ENCODE peak calls at places on chromosome 16, in four cellular contexts. B is HepG2, A is K562, J is HCT116. E is an unnamed sample.

GRCh38 chr16:28534542-28535373 is 4.0 kb downstream of the NUPR1 start:
- DNase-seq in B (no peak), A (no peak), J (no peak), E (no peak)

GRCh38 chr16:891353-891740 is 79.4 kb downstream of the LMF1 start:
- DNase-seq in B (no peak), A (no peak), J (no peak), E (no peak)

GRCh38 chr16:77468831-77469230 is 34.0 kb upstream of the ADAMTS18 start:
- DNase-seq in B (no peak), A (no peak), J (no peak), E (no peak)

GRCh38 chr16:3542601-3543373 is 34.4 kb downstream of the NLRC3 start:
- DNase-seq in B (no peak), A (no peak), J (no peak), E (no peak)

GRCh38 chr16:72612271-72612670 is 435.7 kb downstream of the ZFHX3 start:
- DNase-seq in B (no peak), A (no peak), J (no peak), E (no peak)

GRCh38 chr16:4225075-4225474 is 16.8 kb downstream of the SRL start:
- DNase-seq in B (no peak), A (no peak), J (no peak), E (no peak)

GRCh38 chr16:19008770-19009169 is 25.0 kb downstream of the TMC7 start:
- DNase-seq in B (peak; percentile 49), A (no peak), J (no peak), E (no peak)

GRCh38 chr16:9943121-9943520 is 239.1 kb downstream of the GRIN2A start:
- DNase-seq in B (no peak), A (no peak), J (no peak), E (no peak)

GRCh38 chr16:56360117-56361008 is 65.0 kb downstream of the AMFR start:
- DNase-seq in B (no peak), A (no peak), J (no peak), E (no peak)

GRCh38 chr16:68749424-68749823 is 12.3 kb downstream of the CDH1 start:
- DNase-seq in B (peak; percentile 66), A (no peak), J (no peak), E (no peak)

GRCh38 chr16:78862022-78862421 is 738.5 kb downstream of the MAF start:
- DNase-seq in B (no peak), A (no peak), J (no peak), E (no peak)

GRCh38 chr16:66360624-66361324 is 5.7 kb upstream of the CDH5 start:
- DNase-seq in B (no peak), A (no peak), J (no peak), E (no peak)

GRCh38 chr16:22123146-22123545 is 30.8 kb downstream of the VWA3A start:
- DNase-seq in B (no peak), A (peak; percentile 33), J (peak; percentile 2), E (no peak)

GRCh38 chr16:68064791-68065365 is 20.3 kb upstream of the NFATC3 start:
- DNase-seq in B (peak; percentile 61), A (peak; percentile 85), J (peak; percentile 28), E (no peak)

GRCh38 chr16:89565256-89565505 is 4.7 kb downstream of the RPL13 start:
- DNase-seq in B (no peak), A (no peak), J (no peak), E (no peak)

GRCh38 chr16:82750078-82750477 is 123.3 kb downstream of the CDH13 start:
- DNase-seq in B (no peak), A (no peak), J (no peak), E (no peak)

GRCh38 chr16:50745940-50746339 is 4.1 kb downstream of the CYLD start:
- DNase-seq in B (no peak), A (no peak), J (no peak), E (no peak)

GRCh38 chr16:10122546-10122945 is 59.7 kb downstream of the GRIN2A start:
- DNase-seq in B (peak; percentile 15), A (peak; percentile 22), J (no peak), E (no peak)

GRCh38 chr16:51143166-51143565 is 7.9 kb downstream of the SALL1 start:
- DNase-seq in B (no peak), A (no peak), J (no peak), E (no peak)

GRCh38 chr16:363110-364090 is 6.9 kb downstream of the MRPL28 start:
- DNase-seq in B (no peak), A (no peak), J (no peak), E (no peak)

GRCh38 chr16:70390774-70391173 is 44.1 kb downstream of the DDX19A start:
- DNase-seq in B (no peak), A (no peak), J (no peak), E (no peak)

GRCh38 chr16:15972046-15972868 is 22.8 kb downstream of the ABCC1 start:
- DNase-seq in B (no peak), A (no peak), J (no peak), E (no peak)

GRCh38 chr16:86625029-86625428 is 46.7 kb downstream of the FOXL1 start:
- DNase-seq in B (no peak), A (no peak), J (no peak), E (no peak)

GRCh38 chr16:50538411-50539052 is 9.7 kb upstream of the NKD1 start:
- DNase-seq in B (no peak), A (no peak), J (no peak), E (no peak)

GRCh38 chr16:78638371-78638770 is 538.9 kb downstream of the WWOX start:
- DNase-seq in B (no peak), A (no peak), J (no peak), E (no peak)

DNA sequence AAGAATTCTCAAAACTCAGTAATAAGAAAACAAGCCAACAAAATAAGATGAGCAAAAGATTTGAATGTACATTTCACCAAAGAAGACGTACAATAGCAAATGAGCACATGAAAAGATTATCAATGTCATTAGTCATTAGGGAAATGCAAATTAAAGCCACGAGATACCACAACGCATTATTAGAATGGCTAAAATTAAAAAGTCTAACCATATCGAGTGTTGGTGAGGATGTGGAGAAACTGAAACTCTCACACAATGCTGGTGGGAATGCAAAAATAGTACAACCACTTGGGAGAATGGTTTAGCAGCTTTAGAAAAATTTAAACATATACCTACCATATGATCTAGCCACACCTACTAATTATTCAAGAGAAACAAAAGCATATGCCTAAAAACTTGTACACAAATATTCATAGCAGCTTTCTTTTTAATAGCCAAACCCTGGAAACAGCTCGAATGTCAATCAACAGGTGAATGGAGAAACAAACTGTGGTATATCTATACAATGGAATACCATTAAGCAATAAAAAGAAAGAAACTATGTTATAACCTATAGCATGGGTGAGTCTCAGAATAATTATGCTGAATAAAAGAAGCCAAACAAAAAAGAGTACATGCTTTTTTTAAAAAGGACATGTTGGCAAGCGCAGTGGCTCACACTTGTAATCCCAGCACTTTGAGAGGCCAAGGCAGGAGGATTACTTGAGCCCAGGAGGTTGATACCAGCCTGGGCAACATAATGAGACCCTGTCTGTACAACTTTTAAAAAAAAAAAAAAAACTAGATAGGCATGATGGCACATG is 103.6 kb downstream of the LITAF start:
- DNase-seq in B (no peak), A (no peak), J (no peak), E (no peak)
- H3K4me3 ChIP-seq in B (no peak overlapping the region), A (no peak overlapping the region), J (no peak overlapping the region), E (no peak overlapping the region)

GRCh38 chr16:84836967-84837366 is 17.2 kb downstream of the CRISPLD2 start:
- DNase-seq in B (no peak), A (no peak), J (no peak), E (no peak)
- TF ChIP-seq TCF7L2 in B (no peak), A (no peak), J (no peak), E (no peak)

GRCh38 chr16:81570189-81570846 is 125.7 kb downstream of the CMIP start:
- DNase-seq in B (no peak), A (no peak), J (no peak), E (no peak)
- H3K27ac ChIP-seq in B (peak overlapping the region; percentile 4), A (no peak overlapping the region), J (no peak overlapping the region), E (peak overlapping the region; percentile 86)

DNA sequence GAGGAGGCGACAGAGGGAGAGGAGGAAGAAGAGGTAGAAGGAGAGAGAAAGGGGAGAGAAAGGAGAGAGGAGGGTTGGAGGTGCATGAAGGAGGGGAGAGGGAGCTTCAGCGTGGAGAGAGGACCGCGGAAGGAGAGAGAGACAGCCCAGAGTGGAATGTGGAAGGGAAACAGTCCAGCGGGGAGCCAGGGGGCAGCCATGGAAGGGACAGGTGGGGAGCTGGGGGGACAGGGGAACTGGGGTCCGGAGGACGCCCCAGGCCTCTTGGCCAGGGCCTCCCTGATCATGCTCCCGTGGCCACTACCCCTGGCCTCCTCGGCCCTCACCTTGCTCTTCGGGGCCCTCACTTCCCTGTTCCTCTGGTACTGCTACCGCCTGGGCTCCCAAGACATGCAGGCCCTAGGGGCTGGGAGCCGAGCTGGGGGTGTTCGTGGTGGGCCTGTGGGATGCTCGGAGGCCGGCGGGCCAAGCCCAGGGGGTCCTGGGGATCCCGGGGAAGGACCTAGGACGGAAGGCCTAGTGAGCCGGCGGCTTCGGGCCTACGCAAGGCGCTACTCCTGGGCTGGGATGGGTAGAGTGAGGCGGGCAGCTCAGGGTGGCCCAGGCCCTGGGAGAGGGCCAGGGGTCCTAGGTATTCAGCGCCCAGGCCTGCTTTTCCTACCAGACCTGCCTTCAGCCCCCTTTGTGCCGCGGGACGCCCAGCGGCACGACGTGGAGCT is 759 bp downstream of the ASPHD1 start:
- DNase-seq in B (no peak), A (no peak), J (no peak), E (no peak)
- H3K4me3 ChIP-seq in B (peak overlapping the region; percentile 84), A (no peak overlapping the region), J (peak overlapping the region; percentile 75), E (peak overlapping the region; percentile 48)

GRCh38 chr16:83843657-83844056 is 35.9 kb downstream of the HSBP1 start:
- DNase-seq in B (no peak), A (no peak), J (no peak), E (no peak)

GRCh38 chr16:83840060-83840617 is 32.4 kb downstream of the HSBP1 start:
- DNase-seq in B (no peak), A (no peak), J (no peak), E (no peak)

GRCh38 chr16:83842291-83842690 is 34.5 kb downstream of the HSBP1 start:
- DNase-seq in B (no peak), A (no peak), J (no peak), E (no peak)

GRCh38 chr16:83845263-83845662 is 37.5 kb downstream of the HSBP1 start:
- DNase-seq in B (no peak), A (no peak), J (no peak), E (no peak)

GRCh38 chr16:83842755-83843507 is 35.2 kb downstream of the HSBP1 start:
- DNase-seq in B (no peak), A (no peak), J (no peak), E (no peak)
- TF ChIP-seq TCF7L2 in B (no peak), A (no peak), J (no peak), E (no peak)

DNA sequence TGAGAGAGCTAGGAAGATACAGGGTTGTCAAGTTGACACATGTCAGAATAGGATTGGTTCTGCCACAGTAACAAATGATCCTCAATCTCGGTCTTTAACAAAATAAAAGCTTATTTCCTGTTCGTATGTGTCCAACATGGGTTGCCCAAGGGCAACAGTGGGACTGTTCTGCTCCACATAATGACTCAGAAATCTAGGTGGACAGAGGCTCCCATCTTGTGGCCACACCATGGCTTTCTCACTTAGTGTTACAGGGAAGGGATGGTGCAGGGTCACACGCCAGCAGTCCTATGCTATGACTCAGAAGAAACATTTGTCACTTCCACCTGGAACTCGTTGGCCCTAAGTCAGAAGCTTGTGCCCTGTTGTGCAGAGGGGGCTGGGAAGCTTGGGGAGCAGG is 364.9 kb downstream of the SNX29 start:
- DNase-seq in B (peak; percentile 68), A (no peak), J (peak; percentile 68), E (peak; percentile 47)
- H3K27ac ChIP-seq in B (no peak overlapping the region), A (no peak overlapping the region), J (no peak overlapping the region), E (no peak overlapping the region)

E was measured in Panc1.